ENCODE peak calls at places on chromosomes 11 and 22, in seven cellular contexts. C, A, H, R, F, Q and N are unnamed samples.

GRCh38 chr22:46578824-46579561 is 41.2 kb upstream of the GRAMD4 start:
- DNase-seq in C (no peak), A (peak; percentile 69), H (no peak), R (no peak), F (peak; percentile 63), Q (no peak), N (no peak)

GRCh38 chr22:38173156-38173906 is 8.3 kb downstream of the PLA2G6 start:
- DNase-seq in C (no peak), A (no peak), H (no peak), R (no peak), F (no peak), Q (no peak), N (peak; percentile 70)

GRCh38 chr11:2721163-2721935 is 21.6 kb upstream of the KCNQ1OT1 start:
- DNase-seq in C (no peak), A (no peak), H (no peak), R (no peak), F (no peak), Q (no peak), N (no peak)

GRCh38 chr11:117823294-117823940 is 1.1 kb downstream of the FXYD2 start:
- DNase-seq in C (no peak), A (peak; percentile 64), H (no peak), R (peak; percentile 81), F (no peak), Q (no peak), N (peak; percentile 78)

GRCh38 chr11:41997860-41998259 is 538.4 kb upstream of the LRRC4C start:
- DNase-seq in C (no peak), A (no peak), H (no peak), R (no peak), F (no peak), Q (no peak), N (no peak)

GRCh38 chr22:24407884-24408283 is 19.5 kb upstream of the ADORA2A start:
- DNase-seq in C (no peak), A (no peak), H (no peak), R (no peak), F (no peak), Q (no peak), N (no peak)

GRCh38 chr11:78465169-78465942 is 47.7 kb upstream of the GAB2 start:
- DNase-seq in C (no peak), A (no peak), H (no peak), R (no peak), F (no peak), Q (no peak), N (no peak)

GRCh38 chr22:47837703-47838102 is 1075.3 kb downstream of the TBC1D22A start:
- DNase-seq in C (no peak), A (no peak), H (no peak), R (no peak), F (no peak), Q (peak; percentile 54), N (peak; percentile 28)

GRCh38 chr22:41762980-41763779 is 37.3 kb upstream of the CCDC134 start:
- DNase-seq in C (no peak), A (no peak), H (no peak), R (no peak), F (no peak), Q (peak; percentile 5), N (no peak)

GRCh38 chr11:1460396-1460795 is 26.2 kb downstream of the MOB2 start:
- DNase-seq in C (peak; percentile 13), A (no peak), H (no peak), R (no peak), F (peak; percentile 74), Q (no peak), N (peak; percentile 96)

GRCh38 chr11:43825217-43825816 is 55.3 kb upstream of the ALKBH3 start:
- DNase-seq in C (no peak), A (no peak), H (no peak), R (no peak), F (no peak), Q (peak; percentile 59), N (no peak)

GRCh38 chr11:123035831-123036230 is 26.1 kb downstream of the HSPA8 start:
- DNase-seq in C (no peak), A (no peak), H (no peak), R (no peak), F (no peak), Q (no peak), N (no peak)

GRCh38 chr11:123045101-123045500 is 16.8 kb downstream of the HSPA8 start:
- DNase-seq in C (no peak), A (no peak), H (no peak), R (no peak), F (no peak), Q (no peak), N (no peak)

GRCh38 chr11:123046473-123047264 is 15.3 kb downstream of the HSPA8 start:
- DNase-seq in C (no peak), A (no peak), H (no peak), R (no peak), F (no peak), Q (no peak), N (no peak)

DNA sequence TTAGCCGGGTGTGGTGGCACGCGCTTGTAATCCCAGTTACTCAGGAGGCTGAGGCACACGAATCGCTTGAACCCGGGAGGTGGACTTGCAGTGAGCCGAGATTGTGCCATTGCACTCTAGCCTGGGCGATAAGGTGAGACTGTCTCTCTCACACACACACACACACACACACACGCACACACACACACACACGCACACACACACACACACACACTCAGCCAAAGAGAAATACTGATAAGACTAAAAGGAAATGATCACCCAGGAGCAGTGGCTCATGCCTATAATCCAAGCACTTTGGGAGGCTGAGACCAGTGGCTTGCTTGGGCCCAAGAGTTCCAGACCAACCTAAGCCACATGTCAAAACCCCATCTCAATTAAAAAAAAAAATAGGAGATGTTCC is 20.8 kb downstream of the HSPA8 start:
- DNase-seq in C (no peak), A (no peak), H (no peak), R (no peak), F (no peak), Q (no peak), N (no peak)
- H3K4me3 ChIP-seq in C (no peak overlapping the region), A (no peak overlapping the region), H (no peak overlapping the region), R (no peak overlapping the region), F (no peak overlapping the region), Q (no peak overlapping the region), N (no peak overlapping the region)

GRCh38 chr22:40346178-40347064 is at the start of gene ADSL:
- DNase-seq in C (peak; percentile 56), A (peak; percentile 92), H (peak; percentile 46), R (peak; percentile 97), F (peak; percentile 93), Q (peak; percentile 76), N (peak; percentile 92)
- TF ChIP-seq CTCF in C (peak; percentile 14), A (no peak), H (peak; percentile 23), R (no peak), F (no peak), Q (no peak), N (no peak)

GRCh38 chr11:86624366-86624765 is 48.0 kb downstream of the ME3 start:
- DNase-seq in C (no peak), A (no peak), H (no peak), R (no peak), F (no peak), Q (no peak), N (no peak)
- H3K4me3 ChIP-seq in C (no peak overlapping the region), A (no peak overlapping the region), H (no peak overlapping the region), R (no peak overlapping the region), F (no peak overlapping the region), Q (no peak overlapping the region), N (no peak overlapping the region)

DNA sequence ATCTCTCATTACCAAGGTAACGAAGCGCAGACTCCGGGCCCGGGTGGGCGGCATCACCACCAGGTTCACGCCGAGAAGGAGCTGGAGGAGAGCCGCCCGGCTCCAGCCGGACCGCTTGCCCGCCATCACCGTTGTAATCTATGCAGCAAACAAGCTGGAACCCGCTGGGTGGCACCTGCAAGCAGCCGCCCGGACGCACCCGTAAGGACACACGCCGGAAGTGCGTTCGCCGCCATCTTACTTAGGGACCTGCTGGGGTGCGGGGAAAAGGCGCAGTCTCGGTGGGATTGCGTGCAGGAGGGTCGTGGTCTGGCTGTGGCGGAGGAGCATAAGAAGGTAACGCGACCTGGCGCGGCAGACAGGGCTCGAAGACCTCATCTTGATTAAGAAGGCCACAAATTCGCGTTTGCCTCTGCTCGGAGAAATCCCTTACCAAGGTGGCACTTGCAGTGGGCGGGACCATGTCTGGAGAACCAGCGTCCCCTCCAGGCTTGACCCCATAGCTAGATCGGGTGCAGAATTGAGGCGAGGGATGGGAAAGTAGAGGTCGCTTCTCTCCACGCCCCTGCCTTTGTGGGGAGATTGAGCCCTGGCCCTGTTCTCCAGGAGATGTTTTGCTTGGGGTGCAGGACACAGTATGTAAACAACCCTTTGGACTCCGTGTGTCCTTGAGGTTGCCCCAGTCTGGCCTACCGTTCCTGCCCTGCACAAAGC is at the start of gene ACP2:
- DNase-seq in C (peak; percentile 72), A (peak; percentile 94), H (peak; percentile 71), R (peak; percentile 97), F (peak; percentile 94), Q (peak; percentile 83), N (peak; percentile 92)
- TF ChIP-seq CTCF in C (peak; percentile 41), A (no peak), H (peak; percentile 33), R (no peak), F (no peak), Q (peak; percentile 44), N (no peak)

GRCh38 chr11:118892964-118893363 is 9.3 kb downstream of the CXCR5 start:
- DNase-seq in C (no peak), A (no peak), H (no peak), R (no peak), F (no peak), Q (no peak), N (no peak)

GRCh38 chr11:118894192-118894591 is 10.5 kb downstream of the CXCR5 start:
- DNase-seq in C (no peak), A (no peak), H (no peak), R (no peak), F (no peak), Q (no peak), N (no peak)

GRCh38 chr11:118893662-118894061 is 10.0 kb downstream of the CXCR5 start:
- DNase-seq in C (no peak), A (no peak), H (no peak), R (no peak), F (no peak), Q (no peak), N (no peak)

GRCh38 chr11:118889796-118890195 is 6.1 kb downstream of the CXCR5 start:
- DNase-seq in C (no peak), A (peak; percentile 74), H (no peak), R (no peak), F (no peak), Q (no peak), N (peak; percentile 96)

DNA sequence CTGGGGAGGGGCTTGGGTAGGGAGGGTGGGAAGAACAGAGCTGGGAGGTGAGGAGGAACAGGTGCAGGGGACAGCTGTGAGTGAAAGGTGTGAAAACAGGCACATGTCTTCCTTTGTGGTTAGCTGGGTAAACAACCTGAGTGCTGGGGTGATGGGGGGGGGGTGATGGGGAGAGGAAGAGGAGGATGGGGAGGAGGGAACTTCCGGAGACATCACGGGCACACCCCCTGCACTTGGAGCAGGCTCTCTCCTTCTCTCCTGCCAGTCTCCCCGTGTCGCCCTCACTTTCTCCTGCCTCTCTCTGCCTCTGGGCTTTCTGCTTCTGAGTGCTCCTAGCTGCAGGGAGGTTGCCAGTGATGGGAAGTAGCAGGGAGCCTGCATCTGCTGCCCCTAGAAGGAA is 8.8 kb downstream of the CXCR5 start:
- DNase-seq in C (no peak), A (no peak), H (no peak), R (no peak), F (no peak), Q (no peak), N (no peak)
- H3K4me3 ChIP-seq in C (no peak overlapping the region), A (no peak overlapping the region), H (no peak overlapping the region), R (no peak overlapping the region), F (no peak overlapping the region), Q (no peak overlapping the region), N (no peak overlapping the region)

GRCh38 chr11:15010860-15011259 is 38.7 kb upstream of the CALCA start:
- DNase-seq in C (no peak), A (no peak), H (no peak), R (no peak), F (no peak), Q (no peak), N (no peak)

GRCh38 chr11:15011741-15012140 is 39.6 kb upstream of the CALCA start:
- DNase-seq in C (no peak), A (no peak), H (no peak), R (no peak), F (no peak), Q (no peak), N (no peak)

GRCh38 chr11:15006139-15006759 is 34.1 kb upstream of the CALCA start:
- DNase-seq in C (no peak), A (no peak), H (no peak), R (no peak), F (no peak), Q (peak; percentile 55), N (no peak)
- TF ChIP-seq CTCF in C (peak; percentile 50), A (no peak), H (peak; percentile 39), R (no peak), F (peak; percentile 32), Q (peak; percentile 56), N (no peak)